ENCODE peak calls at places on chromosome 7, in seven cellular contexts. N is neuronal stem cell, O is IMR-90, S is mesendoderm, P is H9, C is H1, B is mesenchymal stem cell. F is an unnamed sample.

GRCh38 chr7:141358376-141358775 is 192.8 kb upstream of the AGK start:
- DNase-seq in N (no peak), O (no peak), S (no peak), P (no peak), C (no peak), B (no peak), F (no peak)

GRCh38 chr7:119046068-119046467 is 821.6 kb downstream of the ANKRD7 start:
- DNase-seq in N (no peak), O (no peak), S (no peak), P (no peak), C (no peak), B (no peak), F (no peak)

GRCh38 chr7:156607332-156608175 is 33.0 kb upstream of the RNF32 start:
- DNase-seq in N (no peak), O (peak), S (no peak), P (no peak), C (no peak), B (no peak), F (no peak)

GRCh38 chr7:95642173-95642572 is 45.9 kb upstream of the PDK4 start:
- DNase-seq in N (no peak), O (no peak), S (no peak), P (no peak), C (no peak), B (no peak), F (no peak)

GRCh38 chr7:43071604-43072003 is 40.8 kb upstream of the HECW1 start:
- DNase-seq in N (peak), O (peak), S (peak), P (peak), C (peak), B (peak), F (peak)

GRCh38 chr7:392822-393221 is 102.9 kb downstream of the FOXL3 start:
- DNase-seq in N (no peak), O (no peak), S (no peak), P (no peak), C (no peak), B (no peak), F (no peak)

GRCh38 chr7:71015260-71015900 is 116.6 kb upstream of the GALNT17 start:
- DNase-seq in N (no peak), O (no peak), S (peak), P (no peak), C (no peak), B (no peak), F (no peak)

GRCh38 chr7:154577141-154577540 is 425.8 kb downstream of the PAXIP1 start:
- DNase-seq in N (no peak), O (no peak), S (no peak), P (no peak), C (no peak), B (no peak), F (no peak)

GRCh38 chr7:101488826-101489572 is 126.3 kb downstream of the COL26A1 start:
- DNase-seq in N (no peak), O (no peak), S (no peak), P (no peak), C (no peak), B (no peak), F (peak)

GRCh38 chr7:34939175-34939574 is 98.1 kb downstream of the DPY19L1 start:
- DNase-seq in N (no peak), O (peak), S (peak), P (no peak), C (no peak), B (peak), F (no peak)

GRCh38 chr7:151131284-151131621 is 36.2 kb downstream of the GBX1 start:
- DNase-seq in N (no peak), O (no peak), S (no peak), P (no peak), C (no peak), B (no peak), F (no peak)

GRCh38 chr7:131899271-131900030 is 343.0 kb upstream of the PODXL start:
- DNase-seq in N (no peak), O (no peak), S (no peak), P (no peak), C (no peak), B (no peak), F (no peak)
- H3K18ac ChIP-seq in N (no peak), O (no peak), S (no peak), P (no peak), C (no peak), B (no peak), F (no peak)

DNA sequence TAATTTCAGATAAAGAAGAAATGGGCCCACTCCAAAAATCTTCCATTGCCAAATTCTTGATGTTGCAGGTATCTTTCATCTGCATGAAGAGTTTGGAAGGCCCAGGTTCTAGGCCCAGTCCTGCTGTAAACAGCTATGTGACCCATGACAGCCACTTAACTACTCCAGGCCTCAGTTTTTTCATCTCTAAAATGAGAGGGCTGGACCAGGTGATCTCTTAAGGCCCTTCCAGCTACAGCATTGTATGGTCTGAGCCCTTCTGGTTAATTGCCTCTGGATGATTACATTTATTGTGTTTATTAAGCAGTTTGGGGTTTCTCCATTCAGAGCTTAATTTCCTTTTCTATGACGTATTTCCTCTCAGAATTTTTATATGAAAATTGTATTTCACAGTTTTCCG is 190.8 kb upstream of the KMT2E start:
- DNase-seq in N (no peak), O (no peak), S (no peak), P (no peak), C (no peak), B (no peak), F (no peak)
- H3K18ac ChIP-seq in N (no peak), O (no peak), S (no peak), P (no peak), C (no peak), B (no peak), F (no peak)

DNA sequence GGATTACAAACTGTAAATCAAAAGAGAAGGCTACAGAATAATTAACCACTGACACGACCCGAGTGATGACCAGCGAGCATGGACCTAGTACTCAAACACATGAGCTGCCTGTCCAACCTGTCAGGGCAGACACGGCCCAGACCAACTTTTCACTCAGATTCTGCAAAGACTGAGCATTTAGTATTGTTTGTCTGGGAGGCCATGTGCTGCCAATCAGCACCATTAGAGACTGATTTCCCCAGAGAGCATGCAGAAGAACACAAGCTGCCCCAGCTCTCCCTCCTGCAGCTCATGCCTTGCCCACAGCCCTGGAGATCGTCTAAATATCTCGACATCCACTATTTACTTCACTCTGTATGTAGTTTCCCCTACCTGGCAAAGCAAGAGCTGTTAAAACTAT is 172.6 kb upstream of the INHBA start:
- DNase-seq in N (no peak), O (no peak), S (no peak), P (no peak), C (no peak), B (no peak), F (no peak)
- H3K18ac ChIP-seq in N (no peak), O (no peak), S (no peak), P (no peak), C (no peak), B (no peak), F (no peak)

DNA sequence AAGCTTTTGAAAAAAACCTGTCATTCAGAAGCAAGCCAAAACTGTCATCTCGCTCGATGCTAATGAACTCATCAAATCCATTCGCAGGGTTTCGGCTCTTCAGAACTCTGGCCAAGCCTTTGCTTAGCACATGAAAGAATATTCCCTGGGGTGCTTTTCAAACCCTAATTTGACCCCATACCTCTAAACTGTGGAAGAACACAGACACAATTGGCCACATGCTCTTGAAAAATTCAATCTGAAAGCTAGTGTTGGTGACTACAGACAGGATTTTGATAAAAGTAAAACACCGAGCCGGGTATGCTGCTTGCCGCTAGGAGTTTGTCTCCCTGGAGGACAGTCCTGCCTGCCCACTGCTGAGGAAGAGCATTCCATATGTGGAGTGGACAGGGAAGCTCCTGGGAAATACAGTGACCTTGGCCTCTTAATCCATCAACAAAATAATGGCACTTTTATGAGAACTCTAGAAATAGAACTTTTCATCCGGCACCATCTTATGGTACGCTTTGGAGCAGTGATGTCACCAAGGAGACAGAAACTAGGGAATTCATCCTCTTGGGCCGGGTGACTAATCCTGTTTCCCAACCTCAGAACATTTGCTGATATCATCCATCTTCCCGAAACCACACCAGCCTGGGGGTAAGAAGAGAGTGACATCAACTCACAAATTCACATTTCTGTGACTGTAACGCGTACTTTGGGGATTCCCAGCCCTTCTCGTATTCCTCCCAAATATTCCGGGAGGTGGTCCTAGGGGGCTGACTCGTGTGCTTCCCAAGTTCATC is 34.2 kb downstream of the MTURN start:
- DNase-seq in N (no peak), O (peak), S (peak), P (peak), C (no peak), B (peak), F (peak)
- H3K18ac ChIP-seq in N (no peak), O (no peak), S (no peak), P (no peak), C (peak), B (no peak), F (no peak)

GRCh38 chr7:5452937-5453540 is 29.4 kb upstream of the TNRC18 start:
- DNase-seq in N (peak), O (peak), S (peak), P (peak), C (peak), B (peak), F (no peak)

GRCh38 chr7:5452470-5452899 is 28.9 kb upstream of the TNRC18 start:
- DNase-seq in N (no peak), O (no peak), S (no peak), P (no peak), C (no peak), B (no peak), F (no peak)

GRCh38 chr7:5451391-5451790 is 27.8 kb upstream of the TNRC18 start:
- DNase-seq in N (no peak), O (no peak), S (no peak), P (no peak), C (no peak), B (no peak), F (no peak)

GRCh38 chr7:5448378-5449042 is 24.9 kb upstream of the TNRC18 start:
- DNase-seq in N (no peak), O (no peak), S (peak), P (peak), C (no peak), B (no peak), F (peak)

GRCh38 chr7:5450549-5451327 is 27.1 kb upstream of the TNRC18 start:
- DNase-seq in N (peak), O (peak), S (peak), P (peak), C (peak), B (peak), F (peak)
- H3K18ac ChIP-seq in N (peak), O (no peak), S (no peak), P (no peak), C (peak), B (no peak), F (no peak)

GRCh38 chr7:121049028-121049791 is 60.7 kb downstream of the CPED1 start:
- DNase-seq in N (no peak), O (peak), S (peak), P (peak), C (no peak), B (no peak), F (no peak)
- H3K18ac ChIP-seq in N (no peak), O (peak), S (no peak), P (no peak), C (no peak), B (no peak), F (no peak)

GRCh38 chr7:98211221-98211675 is at the start of gene BHLHA15:
- DNase-seq in N (no peak), O (no peak), S (peak), P (peak), C (no peak), B (no peak), F (no peak)

GRCh38 chr7:98206451-98207330 is 4.5 kb upstream of the BHLHA15 start:
- DNase-seq in N (no peak), O (no peak), S (no peak), P (no peak), C (no peak), B (no peak), F (no peak)

GRCh38 chr7:98211676-98212531 is 665 bp downstream of the BHLHA15 start:
- DNase-seq in N (no peak), O (no peak), S (peak), P (peak), C (peak), B (no peak), F (no peak)

GRCh38 chr7:98210513-98211220 is 572 bp upstream of the BHLHA15 start:
- DNase-seq in N (no peak), O (no peak), S (peak), P (peak), C (peak), B (peak), F (peak)

DNA sequence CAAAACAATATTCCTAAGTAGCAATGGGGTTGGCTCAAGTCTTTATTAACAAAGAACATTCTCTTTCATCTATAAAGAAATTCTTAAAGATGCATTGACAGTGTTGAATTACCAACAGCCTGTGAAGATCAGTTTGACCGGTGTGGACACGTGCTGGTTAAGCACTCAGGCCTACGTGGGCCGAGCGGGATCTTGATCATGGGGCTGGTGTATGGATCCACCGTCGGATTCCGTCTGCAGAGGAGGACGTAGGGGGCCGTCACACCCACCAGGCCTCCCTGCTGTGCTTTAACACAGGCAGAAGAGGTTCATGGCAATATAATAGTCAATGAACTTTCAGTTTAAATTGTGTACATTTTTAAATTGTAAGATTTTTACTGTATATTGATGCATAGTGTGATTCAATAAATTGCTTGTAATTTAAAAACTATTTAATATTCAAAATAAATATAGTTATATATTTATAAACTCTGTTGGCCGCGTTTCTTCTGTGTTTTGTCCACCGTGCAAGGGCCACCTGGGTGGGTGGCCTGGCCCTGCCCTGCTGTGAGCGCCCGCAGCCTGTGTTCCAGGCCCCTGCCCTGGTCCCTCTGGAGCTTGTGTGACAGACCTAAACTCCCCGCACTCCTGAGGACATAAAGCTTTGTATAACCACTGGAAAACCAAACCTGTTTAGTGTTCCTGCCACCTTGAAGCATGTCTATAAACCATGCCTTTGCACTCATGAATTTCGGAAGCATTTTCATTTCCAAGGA is 1.9 kb upstream of the BHLHA15 start:
- DNase-seq in N (no peak), O (no peak), S (no peak), P (no peak), C (no peak), B (no peak), F (no peak)
- H3K18ac ChIP-seq in N (no peak), O (no peak), S (no peak), P (no peak), C (no peak), B (no peak), F (no peak)

GRCh38 chr7:22329816-22330524 is 27.0 kb downstream of the RAPGEF5 start:
- DNase-seq in N (no peak), O (no peak), S (no peak), P (no peak), C (no peak), B (no peak), F (no peak)

GRCh38 chr7:22326181-22326580 is 30.8 kb downstream of the RAPGEF5 start:
- DNase-seq in N (no peak), O (no peak), S (no peak), P (no peak), C (no peak), B (no peak), F (no peak)

GRCh38 chr7:22330903-22331302 is 26.1 kb downstream of the RAPGEF5 start:
- DNase-seq in N (no peak), O (no peak), S (no peak), P (no peak), C (no peak), B (no peak), F (no peak)

GRCh38 chr7:22320416-22320815 is 36.5 kb downstream of the RAPGEF5 start:
- DNase-seq in N (no peak), O (no peak), S (no peak), P (no peak), C (no peak), B (no peak), F (no peak)

GRCh38 chr7:22325671-22326070 is 31.3 kb downstream of the RAPGEF5 start:
- DNase-seq in N (no peak), O (no peak), S (no peak), P (no peak), C (no peak), B (no peak), F (no peak)
- H3K18ac ChIP-seq in N (no peak), O (no peak), S (no peak), P (no peak), C (no peak), B (no peak), F (no peak)

DNA sequence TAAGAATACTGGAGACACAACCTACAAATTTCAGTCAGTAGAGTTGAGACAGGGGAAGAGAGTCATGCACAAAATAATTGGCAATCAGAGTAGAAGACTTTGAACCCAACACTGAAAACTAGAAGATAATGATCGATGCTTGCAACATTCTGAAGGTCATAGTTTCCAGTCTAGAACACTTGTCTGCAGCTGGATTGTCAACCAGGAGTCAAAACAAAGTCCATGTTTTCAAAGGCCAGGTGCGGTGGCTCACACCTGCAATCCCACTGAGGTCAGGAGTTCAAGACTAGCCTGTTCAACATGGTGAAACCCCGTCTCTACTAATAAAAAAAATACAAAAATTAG is 26.8 kb upstream of the SMURF1 start:
- DNase-seq in N (no peak), O (no peak), S (no peak), P (no peak), C (no peak), B (no peak), F (no peak)
- H3K18ac ChIP-seq in N (no peak), O (no peak), S (no peak), P (no peak), C (no peak), B (no peak), F (no peak)

GRCh38 chr7:27516415-27516814 is 146.3 kb downstream of the HIBADH start:
- DNase-seq in N (no peak), O (no peak), S (peak), P (no peak), C (no peak), B (no peak), F (no peak)

GRCh38 chr7:27510550-27510949 is 152.1 kb downstream of the HIBADH start:
- DNase-seq in N (no peak), O (no peak), S (peak), P (no peak), C (no peak), B (no peak), F (no peak)

GRCh38 chr7:27515933-27516332 is 146.8 kb downstream of the HIBADH start:
- DNase-seq in N (no peak), O (no peak), S (peak), P (no peak), C (no peak), B (no peak), F (peak)

GRCh38 chr7:27519801-27520200 is 142.9 kb downstream of the HIBADH start:
- DNase-seq in N (no peak), O (no peak), S (no peak), P (no peak), C (no peak), B (no peak), F (no peak)

DNA sequence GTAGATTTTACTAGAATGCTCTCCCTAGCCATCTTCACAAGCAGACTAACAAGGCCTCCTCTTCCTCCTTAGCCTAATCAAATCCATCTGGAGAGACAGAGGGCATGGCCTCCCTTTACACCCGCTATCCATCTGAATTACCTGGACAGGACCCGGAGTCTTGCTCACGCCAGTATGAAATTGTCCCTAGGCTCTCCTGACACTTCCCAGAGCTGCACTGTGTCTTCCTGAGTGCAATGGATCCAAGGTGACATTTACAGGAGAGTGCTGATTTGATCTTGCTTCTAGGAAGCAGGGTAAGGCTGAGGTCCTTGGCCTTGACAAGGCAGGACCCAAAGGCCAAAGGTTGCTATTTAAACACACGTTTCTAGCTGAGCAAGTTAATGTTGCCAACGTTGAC is 147.8 kb downstream of the HIBADH start:
- DNase-seq in N (no peak), O (no peak), S (no peak), P (no peak), C (no peak), B (no peak), F (no peak)
- H3K18ac ChIP-seq in N (no peak), O (no peak), S (no peak), P (no peak), C (no peak), B (no peak), F (no peak)